ENCODE peak calls at places on chromosome 10, in five cellular contexts. E is Peyer's patch, W is mammary epithelial cell, M is OCI-LY7, G is PC-3. L is an unnamed sample.

GRCh38 chr10:129754211-129755050 is 209.6 kb downstream of the EBF3 start:
- DNase-seq in E (peak; percentile 9), W (no peak), M (no peak), G (no peak), L (peak; percentile 26)

GRCh38 chr10:11705687-11706086 is 36.5 kb upstream of the ECHDC3 start:
- DNase-seq in E (no peak), W (no peak), M (no peak), G (no peak), L (no peak)

GRCh38 chr10:47026301-47027107 is 115.3 kb downstream of the PTPN20 start:
- DNase-seq in E (peak; percentile 29), W (no peak), M (no peak), G (no peak), L (peak; percentile 63)

GRCh38 chr10:120279196-120279595 is 177.8 kb upstream of the PLPP4 start:
- DNase-seq in E (no peak), W (no peak), M (no peak), G (no peak), L (no peak)

GRCh38 chr10:73941300-73941699 is 30.4 kb downstream of the PLAU start:
- DNase-seq in E (no peak), W (peak; percentile 42), M (no peak), G (peak; percentile 100), L (no peak)

GRCh38 chr10:94042001-94042813 is 48.5 kb downstream of the PLCE1 start:
- DNase-seq in E (no peak), W (peak; percentile 23), M (no peak), G (peak; percentile 86), L (no peak)

GRCh38 chr10:48523212-48523819 is 81.6 kb downstream of the ARHGAP22 start:
- DNase-seq in E (no peak), W (no peak), M (no peak), G (peak; percentile 86), L (peak; percentile 82)

GRCh38 chr10:97074256-97075145 is 111.3 kb downstream of the SLIT1 start:
- DNase-seq in E (no peak), W (no peak), M (no peak), G (no peak), L (no peak)

GRCh38 chr10:80596391-80597257 is 58.9 kb downstream of the SH2D4B start:
- DNase-seq in E (no peak), W (peak; percentile 30), M (peak; percentile 57), G (peak; percentile 41), L (peak; percentile 29)

GRCh38 chr10:125985557-125986246 is 89.3 kb downstream of the FANK1 start:
- DNase-seq in E (no peak), W (no peak), M (no peak), G (no peak), L (no peak)

GRCh38 chr10:44756235-44756634 is 154.9 kb upstream of the TMEM72 start:
- DNase-seq in E (no peak), W (peak; percentile 46), M (no peak), G (peak; percentile 86), L (no peak)

GRCh38 chr10:73589538-73590126 is 1.5 kb downstream of the USP54 start:
- DNase-seq in E (no peak), W (peak; percentile 57), M (no peak), G (peak; percentile 71), L (no peak)

GRCh38 chr10:49187950-49188761 is at the start of gene TMEM273:
- DNase-seq in E (peak; percentile 51), W (no peak), M (peak; percentile 83), G (peak; percentile 33), L (peak; percentile 75)

GRCh38 chr10:131387018-131387529 is 75.6 kb upstream of the TCERG1L start:
- DNase-seq in E (no peak), W (no peak), M (no peak), G (no peak), L (no peak)

DNA sequence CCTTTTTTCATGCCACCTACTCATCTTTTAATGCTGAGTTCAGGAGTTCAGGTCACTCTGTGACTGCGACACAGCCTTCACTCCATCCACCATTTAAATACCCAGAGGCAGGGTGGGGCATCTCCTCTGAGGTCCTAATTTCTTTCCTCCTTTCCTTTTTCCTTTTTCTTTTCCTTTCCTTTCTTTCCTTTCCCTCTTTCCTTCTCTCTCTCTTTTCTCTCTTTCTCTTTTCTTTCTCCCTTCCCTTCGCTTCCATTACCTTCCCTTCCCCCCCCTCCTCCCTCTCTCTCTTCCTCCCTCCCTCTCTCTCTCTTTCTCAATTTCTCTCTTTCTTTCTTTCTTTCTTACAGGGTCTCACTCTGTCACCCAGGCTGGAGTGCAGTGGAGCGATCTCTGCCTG is 145.9 kb upstream of the SVIL start:
- DNase-seq in E (no peak), W (no peak), M (no peak), G (no peak), L (no peak)
- H3K4me3 ChIP-seq in E (no peak overlapping the region), W (no peak overlapping the region), M (no peak overlapping the region), G (no peak overlapping the region), L (no peak overlapping the region)

GRCh38 chr10:57925045-57925444 is 342.6 kb downstream of the IPMK start:
- DNase-seq in E (no peak), W (peak; percentile 17), M (no peak), G (peak; percentile 89), L (no peak)
- H3K27ac ChIP-seq in E (no peak overlapping the region), W (no peak overlapping the region), M (no peak overlapping the region), G (peak overlapping the region; percentile 29), L (no peak overlapping the region)

GRCh38 chr10:14396441-14397048 is 65.8 kb upstream of the FRMD4A start:
- DNase-seq in E (no peak), W (peak; percentile 6), M (no peak), G (peak; percentile 8), L (no peak)
- TF ChIP-seq CTCF in E (peak; percentile 15), W (peak; percentile 34), M (peak; percentile 64), G (peak; percentile 32), L (no peak)

DNA sequence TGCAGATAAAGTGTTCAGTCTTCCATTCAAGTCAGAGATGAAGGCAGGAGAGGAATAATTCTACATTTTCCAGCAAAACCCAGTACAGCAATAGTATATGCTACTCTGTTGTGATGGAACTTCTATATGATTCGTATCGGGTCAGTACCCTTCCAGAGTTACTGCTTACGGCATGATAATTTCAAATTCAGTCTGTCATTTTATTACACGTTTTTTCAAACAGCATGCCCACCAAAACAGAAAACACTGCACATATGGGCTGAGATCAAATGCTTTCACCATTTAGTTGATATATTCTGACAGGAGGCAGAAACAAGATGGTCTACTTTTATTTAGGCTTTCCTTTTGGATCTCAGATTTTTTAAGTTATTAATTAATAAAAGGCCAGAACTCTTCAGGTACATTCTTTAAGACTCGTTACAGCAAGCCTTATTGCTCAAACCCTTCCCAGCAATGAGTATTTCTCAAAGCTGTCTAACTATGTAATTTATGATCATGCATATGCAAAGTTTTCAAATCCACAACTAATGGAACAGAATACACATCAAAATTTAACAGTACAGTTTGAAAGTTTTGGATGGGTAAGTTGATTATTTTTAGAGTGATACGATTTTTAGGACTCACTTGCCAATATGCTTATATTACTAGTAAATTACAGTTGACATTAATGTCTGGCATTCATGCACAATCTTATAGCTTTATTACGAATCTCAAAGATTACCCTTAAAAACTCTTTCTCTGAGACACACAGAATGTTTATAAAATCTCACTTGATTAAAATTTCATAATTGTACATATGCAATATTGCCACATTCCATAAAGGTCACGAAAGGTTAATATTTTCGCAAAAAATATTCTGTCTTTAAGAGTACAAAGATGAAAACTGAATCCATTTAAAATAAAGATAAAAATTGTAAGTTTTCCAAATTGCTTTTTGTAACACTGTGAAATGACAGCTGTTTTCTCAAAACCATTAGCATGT is 91.0 kb downstream of the ANK3 start:
- DNase-seq in E (no peak), W (no peak), M (no peak), G (no peak), L (no peak)
- H3K4me3 ChIP-seq in E (no peak overlapping the region), W (no peak overlapping the region), M (no peak overlapping the region), G (no peak overlapping the region), L (peak overlapping the region; percentile 65)

DNA sequence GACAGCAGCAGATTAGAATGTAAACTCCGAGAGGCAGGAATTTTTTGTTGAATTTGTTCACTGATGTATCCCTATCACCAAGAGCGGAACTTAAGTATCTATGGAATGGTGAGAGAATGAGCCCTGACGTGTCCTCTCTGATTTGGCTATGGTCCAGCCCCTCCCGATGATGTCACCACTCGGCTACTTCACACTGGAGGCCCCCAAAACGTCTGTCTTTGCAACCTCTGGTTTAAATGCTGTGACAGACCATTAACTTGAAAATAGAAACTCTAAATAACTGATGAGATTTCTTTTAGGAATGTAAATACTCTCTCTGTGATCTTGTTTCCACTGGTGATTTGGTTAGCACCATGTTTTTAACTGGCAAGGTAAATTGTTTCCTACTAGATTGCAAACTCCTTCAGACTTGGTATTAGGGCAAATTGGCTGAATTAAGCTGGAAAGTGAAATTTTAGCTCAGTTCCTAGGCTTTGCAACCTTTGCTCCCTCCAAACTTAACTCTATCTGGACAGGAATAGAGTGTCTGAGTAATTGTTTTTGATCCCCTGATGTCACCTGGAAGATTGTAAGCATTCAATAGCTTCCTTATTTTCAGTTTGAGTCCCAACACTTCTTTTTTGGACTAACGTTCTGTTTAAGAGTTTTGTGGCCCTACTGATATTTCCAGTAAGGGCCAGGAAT is 19.1 kb downstream of the SLC16A12 start:
- DNase-seq in E (no peak), W (peak; percentile 83), M (no peak), G (peak; percentile 37), L (no peak)
- H3K27ac ChIP-seq in E (no peak overlapping the region), W (peak overlapping the region; percentile 84), M (no peak overlapping the region), G (no peak overlapping the region), L (peak overlapping the region; percentile 39)

GRCh38 chr10:7529638-7530037 is 118.8 kb upstream of the SFMBT2 start:
- DNase-seq in E (no peak), W (peak; percentile 17), M (no peak), G (peak; percentile 13), L (no peak)
- TF ChIP-seq CTCF in E (no peak), W (peak; percentile 40), M (no peak), G (no peak), L (no peak)

L was measured in coronary artery.